ENCODE peak calls at places on chromosomes 3 and 15, in nine cellular contexts. One of them, this sample, is unnamed.

GRCh38 chr3:47001731-47002489 is 22.4 kb downstream of the NBEAL2 start:
- DNase-seq in HTR-8/SVneo: no peak
- DNase-seq in uterus: no peak
- DNase-seq in globus pallidus: no peak
- DNase-seq in AG04450: no peak
- DNase-seq in kidney epithelial cell: no peak
- DNase-seq in ureter: no peak
- DNase-seq in epithelial cell of prostate: no peak
- DNase-seq in substantia nigra: no peak
- DNase-seq in this sample: no peak

GRCh38 chr15:84886211-84886983 is 1.9 kb downstream of the SLC28A1 start:
- DNase-seq in HTR-8/SVneo: no peak
- DNase-seq in uterus: no peak
- DNase-seq in globus pallidus: no peak
- DNase-seq in AG04450: no peak
- DNase-seq in kidney epithelial cell: no peak
- DNase-seq in ureter: no peak
- DNase-seq in epithelial cell of prostate: no peak
- DNase-seq in substantia nigra: no peak
- DNase-seq in this sample: no peak

GRCh38 chr15:78681306-78682012 is 40.4 kb upstream of the CHRNB4 start:
- DNase-seq in HTR-8/SVneo: no peak
- DNase-seq in uterus: no peak
- DNase-seq in globus pallidus: no peak
- DNase-seq in AG04450: no peak
- DNase-seq in kidney epithelial cell: no peak
- DNase-seq in ureter: no peak
- DNase-seq in epithelial cell of prostate: no peak
- DNase-seq in substantia nigra: no peak
- DNase-seq in this sample: peak; percentile 64

GRCh38 chr3:10459954-10460754 is 45.2 kb downstream of the ATP2B2 start:
- DNase-seq in HTR-8/SVneo: peak; percentile 79
- DNase-seq in uterus: peak; percentile 33
- DNase-seq in globus pallidus: no peak
- DNase-seq in AG04450: peak; percentile 41
- DNase-seq in kidney epithelial cell: peak; percentile 53
- DNase-seq in ureter: peak; percentile 51
- DNase-seq in epithelial cell of prostate: peak; percentile 33
- DNase-seq in substantia nigra: no peak
- DNase-seq in this sample: no peak

GRCh38 chr3:118445036-118445435 is 589.6 kb downstream of the IGSF11 start:
- DNase-seq in HTR-8/SVneo: no peak
- DNase-seq in uterus: no peak
- DNase-seq in globus pallidus: no peak
- DNase-seq in AG04450: no peak
- DNase-seq in kidney epithelial cell: no peak
- DNase-seq in ureter: no peak
- DNase-seq in epithelial cell of prostate: no peak
- DNase-seq in substantia nigra: no peak
- DNase-seq in this sample: peak; percentile 94

GRCh38 chr3:167001374-167001773 is 378.7 kb downstream of the ZBBX start:
- DNase-seq in HTR-8/SVneo: no peak
- DNase-seq in uterus: no peak
- DNase-seq in globus pallidus: no peak
- DNase-seq in AG04450: no peak
- DNase-seq in kidney epithelial cell: no peak
- DNase-seq in ureter: no peak
- DNase-seq in epithelial cell of prostate: no peak
- DNase-seq in substantia nigra: no peak
- DNase-seq in this sample: no peak

GRCh38 chr3:74614133-74614967 is at the start of gene CNTN3:
- DNase-seq in HTR-8/SVneo: no peak
- DNase-seq in uterus: no peak
- DNase-seq in globus pallidus: peak; percentile 11
- DNase-seq in AG04450: no peak
- DNase-seq in kidney epithelial cell: no peak
- DNase-seq in ureter: peak; percentile 44
- DNase-seq in epithelial cell of prostate: no peak
- DNase-seq in substantia nigra: no peak
- DNase-seq in this sample: no peak

GRCh38 chr3:191502583-191502982 is 41.6 kb downstream of the PYDC2 start:
- DNase-seq in HTR-8/SVneo: peak; percentile 10
- DNase-seq in uterus: no peak
- DNase-seq in globus pallidus: no peak
- DNase-seq in AG04450: no peak
- DNase-seq in kidney epithelial cell: no peak
- DNase-seq in ureter: no peak
- DNase-seq in epithelial cell of prostate: no peak
- DNase-seq in substantia nigra: no peak
- DNase-seq in this sample: no peak

GRCh38 chr3:87077354-87077753 is 86.4 kb upstream of the VGLL3 start:
- DNase-seq in HTR-8/SVneo: no peak
- DNase-seq in uterus: no peak
- DNase-seq in globus pallidus: no peak
- DNase-seq in AG04450: no peak
- DNase-seq in kidney epithelial cell: no peak
- DNase-seq in ureter: no peak
- DNase-seq in epithelial cell of prostate: no peak
- DNase-seq in substantia nigra: no peak
- DNase-seq in this sample: no peak

GRCh38 chr3:171320721-171321120 is 139.5 kb downstream of the TNIK start:
- DNase-seq in HTR-8/SVneo: no peak
- DNase-seq in uterus: no peak
- DNase-seq in globus pallidus: peak; percentile 66
- DNase-seq in AG04450: no peak
- DNase-seq in kidney epithelial cell: no peak
- DNase-seq in ureter: no peak
- DNase-seq in epithelial cell of prostate: no peak
- DNase-seq in substantia nigra: no peak
- DNase-seq in this sample: no peak

GRCh38 chr15:68818671-68819450 is 1.8 kb downstream of the ANP32A start:
- DNase-seq in HTR-8/SVneo: no peak
- DNase-seq in uterus: peak; percentile 36
- DNase-seq in globus pallidus: peak; percentile 73
- DNase-seq in AG04450: no peak
- DNase-seq in kidney epithelial cell: no peak
- DNase-seq in ureter: peak; percentile 70
- DNase-seq in epithelial cell of prostate: no peak
- DNase-seq in substantia nigra: peak; percentile 47
- DNase-seq in this sample: no peak

GRCh38 chr3:66115858-66116654 is 77.3 kb upstream of the MAGI1 start:
- DNase-seq in HTR-8/SVneo: peak; percentile 90
- DNase-seq in uterus: peak; percentile 42
- DNase-seq in globus pallidus: no peak
- DNase-seq in AG04450: peak; percentile 93
- DNase-seq in kidney epithelial cell: peak; percentile 96
- DNase-seq in ureter: peak; percentile 47
- DNase-seq in epithelial cell of prostate: peak; percentile 59
- DNase-seq in substantia nigra: no peak
- DNase-seq in this sample: no peak

GRCh38 chr15:52021128-52021671 is 2.2 kb downstream of the MAPK6 start:
- DNase-seq in HTR-8/SVneo: peak; percentile 75
- DNase-seq in uterus: peak; percentile 70
- DNase-seq in globus pallidus: no peak
- DNase-seq in AG04450: peak; percentile 91
- DNase-seq in kidney epithelial cell: peak; percentile 75
- DNase-seq in ureter: no peak
- DNase-seq in epithelial cell of prostate: peak; percentile 81
- DNase-seq in substantia nigra: peak; percentile 19
- DNase-seq in this sample: no peak

GRCh38 chr3:187746479-187747335 is 1.4 kb upstream of the BCL6 start:
- DNase-seq in HTR-8/SVneo: no peak
- DNase-seq in uterus: peak; percentile 47
- DNase-seq in globus pallidus: peak; percentile 67
- DNase-seq in AG04450: no peak
- DNase-seq in kidney epithelial cell: no peak
- DNase-seq in ureter: no peak
- DNase-seq in epithelial cell of prostate: no peak
- DNase-seq in substantia nigra: no peak
- DNase-seq in this sample: no peak

GRCh38 chr15:68693071-68693470 is 114.3 kb downstream of the CORO2B start:
- DNase-seq in HTR-8/SVneo: peak; percentile 43
- DNase-seq in uterus: no peak
- DNase-seq in globus pallidus: no peak
- DNase-seq in AG04450: no peak
- DNase-seq in kidney epithelial cell: no peak
- DNase-seq in ureter: no peak
- DNase-seq in epithelial cell of prostate: no peak
- DNase-seq in substantia nigra: no peak
- DNase-seq in this sample: no peak

GRCh38 chr3:175432338-175433025 is 573.3 kb downstream of the NAALADL2 start:
- DNase-seq in HTR-8/SVneo: no peak
- DNase-seq in uterus: no peak
- DNase-seq in globus pallidus: no peak
- DNase-seq in AG04450: no peak
- DNase-seq in kidney epithelial cell: no peak
- DNase-seq in ureter: no peak
- DNase-seq in epithelial cell of prostate: no peak
- DNase-seq in substantia nigra: no peak
- DNase-seq in this sample: no peak

GRCh38 chr3:62065985-62066693 is 307.2 kb downstream of the FEZF2 start:
- DNase-seq in HTR-8/SVneo: no peak
- DNase-seq in uterus: no peak
- DNase-seq in globus pallidus: no peak
- DNase-seq in AG04450: no peak
- DNase-seq in kidney epithelial cell: no peak
- DNase-seq in ureter: no peak
- DNase-seq in epithelial cell of prostate: no peak
- DNase-seq in substantia nigra: no peak
- DNase-seq in this sample: no peak

GRCh38 chr3:192772495-192772894 is 45.2 kb upstream of the FGF12 start:
- DNase-seq in HTR-8/SVneo: peak; percentile 26
- DNase-seq in uterus: no peak
- DNase-seq in globus pallidus: peak; percentile 40
- DNase-seq in AG04450: no peak
- DNase-seq in kidney epithelial cell: no peak
- DNase-seq in ureter: no peak
- DNase-seq in epithelial cell of prostate: peak; percentile 8
- DNase-seq in substantia nigra: peak; percentile 38
- DNase-seq in this sample: no peak

GRCh38 chr3:183584246-183584913 is 28.9 kb upstream of the KLHL6 start:
- DNase-seq in HTR-8/SVneo: no peak
- DNase-seq in uterus: peak; percentile 38
- DNase-seq in globus pallidus: peak; percentile 72
- DNase-seq in AG04450: peak; percentile 24
- DNase-seq in kidney epithelial cell: no peak
- DNase-seq in ureter: peak; percentile 64
- DNase-seq in epithelial cell of prostate: no peak
- DNase-seq in substantia nigra: peak; percentile 24
- DNase-seq in this sample: no peak

GRCh38 chr3:13493867-13494441 is 13.8 kb downstream of the HDAC11 start:
- DNase-seq in HTR-8/SVneo: no peak
- DNase-seq in uterus: no peak
- DNase-seq in globus pallidus: peak; percentile 78
- DNase-seq in AG04450: no peak
- DNase-seq in kidney epithelial cell: no peak
- DNase-seq in ureter: no peak
- DNase-seq in epithelial cell of prostate: no peak
- DNase-seq in substantia nigra: peak; percentile 31
- DNase-seq in this sample: no peak

GRCh38 chr3:115792206-115792955 is 169.1 kb downstream of the GAP43 start:
- DNase-seq in HTR-8/SVneo: no peak
- DNase-seq in uterus: no peak
- DNase-seq in globus pallidus: no peak
- DNase-seq in AG04450: no peak
- DNase-seq in kidney epithelial cell: no peak
- DNase-seq in ureter: no peak
- DNase-seq in epithelial cell of prostate: no peak
- DNase-seq in substantia nigra: no peak
- DNase-seq in this sample: no peak

GRCh38 chr3:99867594-99868437 is 50.2 kb downstream of the CMSS1 start:
- DNase-seq in HTR-8/SVneo: no peak
- DNase-seq in uterus: no peak
- DNase-seq in globus pallidus: no peak
- DNase-seq in AG04450: no peak
- DNase-seq in kidney epithelial cell: no peak
- DNase-seq in ureter: no peak
- DNase-seq in epithelial cell of prostate: no peak
- DNase-seq in substantia nigra: no peak
- DNase-seq in this sample: no peak

GRCh38 chr3:32603064-32603463 is 32.4 kb upstream of the DYNC1LI1 start:
- DNase-seq in HTR-8/SVneo: no peak
- DNase-seq in uterus: no peak
- DNase-seq in globus pallidus: no peak
- DNase-seq in AG04450: no peak
- DNase-seq in kidney epithelial cell: no peak
- DNase-seq in ureter: no peak
- DNase-seq in epithelial cell of prostate: no peak
- DNase-seq in substantia nigra: no peak
- DNase-seq in this sample: no peak

GRCh38 chr15:84949845-84950569 is 31.6 kb upstream of the PDE8A start:
- DNase-seq in HTR-8/SVneo: no peak
- DNase-seq in uterus: no peak
- DNase-seq in globus pallidus: peak; percentile 87
- DNase-seq in AG04450: no peak
- DNase-seq in kidney epithelial cell: no peak
- DNase-seq in ureter: no peak
- DNase-seq in epithelial cell of prostate: no peak
- DNase-seq in substantia nigra: peak; percentile 47
- DNase-seq in this sample: no peak

GRCh38 chr3:37599186-37599585 is 262.5 kb upstream of the CTDSPL start:
- DNase-seq in HTR-8/SVneo: no peak
- DNase-seq in uterus: no peak
- DNase-seq in globus pallidus: no peak
- DNase-seq in AG04450: no peak
- DNase-seq in kidney epithelial cell: no peak
- DNase-seq in ureter: no peak
- DNase-seq in epithelial cell of prostate: no peak
- DNase-seq in substantia nigra: no peak
- DNase-seq in this sample: no peak

This sample was measured in vagina.